ENCODE peak calls at places on chromosomes 11 and 22, in five cellular contexts. B is retina; J is NCI-H1436 treated with DMSO at 0.1 percent for 48 hours; M is M059J; Z is stimulated activated CD4-positive, alpha-beta T cell treated with anti-CD3 and anti-CD28 coated beads, Interleukin-4, amount 100 ng/mL, for 1 hour. Y is an unnamed sample.

GRCh38 chr11:10514713-10515112 is 26.3 kb downstream of the RNF141 start:
- DNase-seq in B (no peak), J (no peak), M (peak), Z (no peak), Y (no peak)

GRCh38 chr22:29503811-29504372 is 23.9 kb downstream of the NEFH start:
- DNase-seq in B (no peak), J (no peak), M (peak), Z (no peak), Y (no peak)

GRCh38 chr22:24191381-24191841 is 10.1 kb downstream of the SUSD2 start:
- DNase-seq in B (no peak), J (no peak), M (no peak), Z (no peak), Y (no peak)

GRCh38 chr11:43071338-43071737 is 240.5 kb upstream of the API5 start:
- DNase-seq in B (no peak), J (no peak), M (peak), Z (no peak), Y (no peak)

GRCh38 chr11:44080951-44081350 is 14.5 kb upstream of the EXT2 start:
- DNase-seq in B (no peak), J (no peak), M (no peak), Z (no peak), Y (no peak)

GRCh38 chr11:119854521-119854920 is 125.5 kb upstream of the NECTIN1 start:
- DNase-seq in B (no peak), J (no peak), M (peak), Z (no peak), Y (no peak)

GRCh38 chr11:114044042-114044871 is 15.3 kb upstream of the ZBTB16 start:
- DNase-seq in B (no peak), J (no peak), M (peak), Z (no peak), Y (no peak)

GRCh38 chr11:21771097-21771496 is 421.8 kb upstream of the ANO5 start:
- DNase-seq in B (no peak), J (no peak), M (no peak), Z (no peak), Y (no peak)